ENCODE peak calls at places on chromosomes 6 and 20, in ten cellular contexts. V is fibroblast of lung; K is dermis microvascular lymphatic vessel endothelial cell; U is NCI-H1092 treated with DMSO at 0.1 percent for 48 hours; E is cardiac muscle cell; H is Calu3; T is dorsolateral prefrontal cortex; R is GM06990; O is NCI-H1105 treated with DMSO at 0.1 percent for 48 hours; L is stimulated activated CD4-positive, alpha-beta T cell treated with anti-CD3 and anti-CD28 coated beads, TNF-alpha, amount 100 ng/mL, for 1 hour. I is an unnamed sample.

GRCh38 chr6:149864578-149865535 is 698 bp upstream of the LRP11 start:
- DNase-seq in V (peak), K (peak), U (peak), E (peak), H (no peak), T (no peak), R (no peak), O (peak), L (no peak), I (no peak)

GRCh38 chr6:54002118-54002517 is 109.1 kb upstream of the MLIP start:
- DNase-seq in V (no peak), K (no peak), U (no peak), E (no peak), H (no peak), T (no peak), R (no peak), O (no peak), L (no peak), I (no peak)

GRCh38 chr6:72724545-72724944 is 102.7 kb downstream of the KCNQ5 start:
- DNase-seq in V (no peak), K (no peak), U (no peak), E (no peak), H (no peak), T (no peak), R (peak), O (no peak), L (no peak), I (no peak)

GRCh38 chr6:2951723-2952122 is 19.6 kb downstream of the SERPINB6 start:
- DNase-seq in V (no peak), K (no peak), U (no peak), E (no peak), H (no peak), T (no peak), R (no peak), O (no peak), L (no peak), I (no peak)

GRCh38 chr6:129936329-129937165 is 75.4 kb upstream of the TMEM244 start:
- DNase-seq in V (peak), K (peak), U (no peak), E (peak), H (peak), T (no peak), R (peak), O (peak), L (no peak), I (peak)

GRCh38 chr6:40148882-40149573 is 214.8 kb upstream of the MOCS1 start:
- DNase-seq in V (no peak), K (no peak), U (no peak), E (no peak), H (no peak), T (no peak), R (peak), O (no peak), L (no peak), I (no peak)

GRCh38 chr20:25223765-25224720 is 23.8 kb upstream of the PYGB start:
- DNase-seq in V (no peak), K (no peak), U (no peak), E (no peak), H (no peak), T (no peak), R (no peak), O (no peak), L (no peak), I (no peak)

GRCh38 chr6:88666906-88667305 is 296.5 kb downstream of the RNGTT start:
- DNase-seq in V (no peak), K (no peak), U (no peak), E (no peak), H (no peak), T (no peak), R (no peak), O (no peak), L (no peak), I (no peak)

GRCh38 chr6:155200012-155200411 is 63.8 kb upstream of the CLDN20 start:
- DNase-seq in V (no peak), K (no peak), U (no peak), E (no peak), H (no peak), T (no peak), R (no peak), O (no peak), L (no peak), I (no peak)

GRCh38 chr6:144725731-144726522 is 440.8 kb downstream of the UTRN start:
- DNase-seq in V (no peak), K (no peak), U (no peak), E (no peak), H (no peak), T (no peak), R (no peak), O (no peak), L (no peak), I (no peak)

GRCh38 chr6:2651536-2651935 is 99.2 kb downstream of the MYLK4 start:
- DNase-seq in V (no peak), K (no peak), U (no peak), E (no peak), H (no peak), T (no peak), R (no peak), O (no peak), L (no peak), I (no peak)

GRCh38 chr20:15609956-15610355 is 963.3 kb downstream of the KIF16B start:
- DNase-seq in V (no peak), K (no peak), U (no peak), E (no peak), H (no peak), T (no peak), R (no peak), O (no peak), L (no peak), I (no peak)

GRCh38 chr20:38485041-38485440 is 12.4 kb downstream of the RALGAPB start:
- DNase-seq in V (no peak), K (peak), U (no peak), E (no peak), H (no peak), T (no peak), R (no peak), O (no peak), L (no peak), I (peak)

GRCh38 chr6:81668615-81669047 is 83.8 kb downstream of the TENT5A start:
- DNase-seq in V (no peak), K (no peak), U (no peak), E (no peak), H (no peak), T (no peak), R (no peak), O (no peak), L (no peak), I (no peak)

GRCh38 chr6:16669227-16669626 is 92.0 kb downstream of the ATXN1 start:
- DNase-seq in V (no peak), K (peak), U (no peak), E (no peak), H (peak), T (no peak), R (peak), O (no peak), L (peak), I (peak)

GRCh38 chr20:12748359-12748994 is 260.3 kb upstream of the SPTLC3 start:
- DNase-seq in V (no peak), K (no peak), U (no peak), E (no peak), H (no peak), T (no peak), R (no peak), O (no peak), L (no peak), I (no peak)

GRCh38 chr6:79713701-79714322 is 82.7 kb downstream of the SH3BGRL2 start:
- DNase-seq in V (peak), K (peak), U (peak), E (peak), H (peak), T (no peak), R (no peak), O (peak), L (no peak), I (peak)

GRCh38 chr6:28568515-28569108 is 42.9 kb downstream of the GPX5 start:
- DNase-seq in V (no peak), K (no peak), U (no peak), E (no peak), H (no peak), T (no peak), R (no peak), O (no peak), L (no peak), I (no peak)

GRCh38 chr6:139037490-139037889 is 8.9 kb downstream of the ABRACL start:
- DNase-seq in V (peak), K (peak), U (no peak), E (no peak), H (no peak), T (no peak), R (no peak), O (no peak), L (no peak), I (no peak)

GRCh38 chr6:149463781-149464180 is 21.0 kb downstream of the ZC3H12D start:
- DNase-seq in V (peak), K (no peak), U (no peak), E (no peak), H (no peak), T (no peak), R (no peak), O (no peak), L (no peak), I (no peak)